ENCODE peak calls at places on chromosomes 2 and 18, in five cellular contexts. One of them, this sample, is unnamed.

GRCh38 chr2:182504903-182505302 is 78.1 kb upstream of the PDE1A start:
- DNase-seq in MM.1S: no peak
- DNase-seq in GM23338: no peak
- DNase-seq in PC-3: no peak
- DNase-seq in neural progenitor cell: no peak
- DNase-seq in this sample: peak; percentile 88

GRCh38 chr2:167843657-167844056 is 403.7 kb downstream of the STK39 start:
- DNase-seq in GM23338: no peak
- DNase-seq in PC-3: no peak
- DNase-seq in neural progenitor cell: no peak
- DNase-seq in MM.1S: no peak
- DNase-seq in this sample: no peak

GRCh38 chr2:22035333-22035964 is 911.7 kb downstream of the TDRD15 start:
- DNase-seq in MM.1S: no peak
- DNase-seq in PC-3: no peak
- DNase-seq in neural progenitor cell: no peak
- DNase-seq in GM23338: no peak
- DNase-seq in this sample: no peak

GRCh38 chr2:14567561-14567960 is 65.0 kb upstream of the LRATD1 start:
- DNase-seq in MM.1S: no peak
- DNase-seq in GM23338: no peak
- DNase-seq in PC-3: peak; percentile 55
- DNase-seq in neural progenitor cell: no peak
- DNase-seq in this sample: no peak

GRCh38 chr2:215784371-215784783 is 229.0 kb downstream of the MREG start:
- DNase-seq in PC-3: no peak
- DNase-seq in neural progenitor cell: no peak
- DNase-seq in GM23338: no peak
- DNase-seq in MM.1S: no peak
- DNase-seq in this sample: peak; percentile 68

GRCh38 chr2:223621901-223622300 is 19.7 kb upstream of the SCG2 start:
- DNase-seq in MM.1S: no peak
- DNase-seq in neural progenitor cell: peak; percentile 33
- DNase-seq in PC-3: no peak
- DNase-seq in GM23338: no peak
- DNase-seq in this sample: no peak

GRCh38 chr18:23073996-23074606 is 61.2 kb upstream of the CABLES1 start:
- DNase-seq in GM23338: no peak
- DNase-seq in PC-3: no peak
- DNase-seq in neural progenitor cell: no peak
- DNase-seq in MM.1S: no peak
- DNase-seq in this sample: peak; percentile 32

GRCh38 chr18:24601624-24602023 is 141.2 kb downstream of the HRH4 start:
- DNase-seq in PC-3: no peak
- DNase-seq in neural progenitor cell: no peak
- DNase-seq in GM23338: peak; percentile 26
- DNase-seq in MM.1S: no peak
- DNase-seq in this sample: no peak

GRCh38 chr2:234843411-234843810 is 108.4 kb upstream of the SH3BP4 start:
- DNase-seq in GM23338: no peak
- DNase-seq in PC-3: no peak
- DNase-seq in neural progenitor cell: no peak
- DNase-seq in MM.1S: no peak
- DNase-seq in this sample: no peak

GRCh38 chr2:24827321-24828261 is 34.4 kb downstream of the CENPO start:
- DNase-seq in MM.1S: peak; percentile 49
- DNase-seq in PC-3: peak; percentile 89
- DNase-seq in GM23338: peak; percentile 97
- DNase-seq in neural progenitor cell: peak; percentile 87
- DNase-seq in this sample: peak; percentile 90

GRCh38 chr2:224147174-224147573 is 108.1 kb upstream of the SERPINE2 start:
- DNase-seq in MM.1S: no peak
- DNase-seq in neural progenitor cell: no peak
- DNase-seq in PC-3: peak; percentile 71
- DNase-seq in GM23338: no peak
- DNase-seq in this sample: peak; percentile 56

GRCh38 chr2:8642332-8643078 is 39.4 kb upstream of the ID2 start:
- DNase-seq in GM23338: peak; percentile 17
- DNase-seq in PC-3: no peak
- DNase-seq in MM.1S: no peak
- DNase-seq in neural progenitor cell: peak; percentile 59
- DNase-seq in this sample: no peak

GRCh38 chr2:128416366-128416765 is 97.7 kb upstream of the HS6ST1 start:
- DNase-seq in neural progenitor cell: no peak
- DNase-seq in GM23338: no peak
- DNase-seq in PC-3: no peak
- DNase-seq in MM.1S: no peak
- DNase-seq in this sample: no peak

GRCh38 chr2:43041661-43042360 is 184.6 kb downstream of the ZFP36L2 start:
- DNase-seq in neural progenitor cell: peak; percentile 68
- DNase-seq in GM23338: peak; percentile 57
- DNase-seq in MM.1S: no peak
- DNase-seq in PC-3: peak; percentile 99
- DNase-seq in this sample: peak; percentile 86

GRCh38 chr2:21103274-21103891 is 20.4 kb upstream of the TDRD15 start:
- DNase-seq in MM.1S: peak; percentile 50
- DNase-seq in PC-3: no peak
- DNase-seq in GM23338: peak; percentile 15
- DNase-seq in neural progenitor cell: no peak
- DNase-seq in this sample: no peak

GRCh38 chr18:29873211-29873610 is 1169.3 kb downstream of the DSC3 start:
- DNase-seq in MM.1S: no peak
- DNase-seq in neural progenitor cell: no peak
- DNase-seq in PC-3: peak; percentile 20
- DNase-seq in GM23338: no peak
- DNase-seq in this sample: no peak

GRCh38 chr2:72915907-72916742 is 1.2 kb upstream of the EMX1 start:
- DNase-seq in GM23338: peak; percentile 92
- DNase-seq in PC-3: peak; percentile 58
- DNase-seq in MM.1S: peak; percentile 86
- DNase-seq in neural progenitor cell: peak; percentile 94
- DNase-seq in this sample: peak; percentile 54

GRCh38 chr2:215420471-215420935 is 15.4 kb downstream of the FN1 start:
- DNase-seq in PC-3: no peak
- DNase-seq in GM23338: no peak
- DNase-seq in neural progenitor cell: no peak
- DNase-seq in MM.1S: no peak
- DNase-seq in this sample: peak; percentile 34

GRCh38 chr2:197308635-197309368 is 1.8 kb downstream of the ANKRD44 start:
- DNase-seq in neural progenitor cell: no peak
- DNase-seq in PC-3: no peak
- DNase-seq in GM23338: no peak
- DNase-seq in MM.1S: no peak
- DNase-seq in this sample: no peak

GRCh38 chr2:66494708-66495107 is 59.8 kb downstream of the MEIS1 start:
- DNase-seq in MM.1S: no peak
- DNase-seq in GM23338: no peak
- DNase-seq in neural progenitor cell: no peak
- DNase-seq in PC-3: peak; percentile 88
- DNase-seq in this sample: peak; percentile 76

GRCh38 chr2:30759481-30759880 is 47.8 kb downstream of the CAPN13 start:
- DNase-seq in PC-3: no peak
- DNase-seq in neural progenitor cell: no peak
- DNase-seq in GM23338: no peak
- DNase-seq in MM.1S: no peak
- DNase-seq in this sample: no peak

GRCh38 chr2:84888401-84889276 is 7.8 kb upstream of the TRABD2A start:
- DNase-seq in PC-3: no peak
- DNase-seq in neural progenitor cell: no peak
- DNase-seq in MM.1S: peak; percentile 52
- DNase-seq in GM23338: no peak
- DNase-seq in this sample: peak; percentile 82

GRCh38 chr18:36130039-36130831 is 536 bp downstream of the ELP2 start:
- DNase-seq in neural progenitor cell: no peak
- DNase-seq in MM.1S: no peak
- DNase-seq in PC-3: no peak
- DNase-seq in GM23338: no peak
- DNase-seq in this sample: peak; percentile 23

GRCh38 chr2:215319500-215319899 is 7.6 kb downstream of the ATIC start:
- DNase-seq in GM23338: no peak
- DNase-seq in neural progenitor cell: no peak
- DNase-seq in PC-3: no peak
- DNase-seq in MM.1S: no peak
- DNase-seq in this sample: no peak

GRCh38 chr2:60498176-60499081 is 55.0 kb downstream of the BCL11A start:
- DNase-seq in MM.1S: no peak
- DNase-seq in PC-3: no peak
- DNase-seq in GM23338: no peak
- DNase-seq in neural progenitor cell: no peak
- DNase-seq in this sample: no peak

GRCh38 chr2:58056201-58056916 is 9.8 kb downstream of the VRK2 start:
- DNase-seq in neural progenitor cell: no peak
- DNase-seq in GM23338: no peak
- DNase-seq in PC-3: no peak
- DNase-seq in MM.1S: no peak
- DNase-seq in this sample: no peak

GRCh38 chr2:30662268-30663131 is 144.7 kb downstream of the CAPN13 start:
- DNase-seq in neural progenitor cell: no peak
- DNase-seq in GM23338: no peak
- DNase-seq in PC-3: peak; percentile 65
- DNase-seq in MM.1S: no peak
- DNase-seq in this sample: peak; percentile 53

GRCh38 chr18:9894454-9895068 is 8.8 kb downstream of the TXNDC2 start:
- DNase-seq in neural progenitor cell: no peak
- DNase-seq in PC-3: no peak
- DNase-seq in GM23338: no peak
- DNase-seq in MM.1S: no peak
- DNase-seq in this sample: no peak

GRCh38 chr18:79681484-79682387 is 2.1 kb downstream of the CTDP1 start:
- DNase-seq in neural progenitor cell: no peak
- DNase-seq in MM.1S: no peak
- DNase-seq in GM23338: no peak
- DNase-seq in PC-3: peak; percentile 15
- DNase-seq in this sample: peak; percentile 3

GRCh38 chr2:26172189-26172865 is 561 bp upstream of the GAREM2 start:
- DNase-seq in PC-3: no peak
- DNase-seq in GM23338: peak; percentile 72
- DNase-seq in neural progenitor cell: no peak
- DNase-seq in MM.1S: no peak
- DNase-seq in this sample: no peak

GRCh38 chr2:26175191-26175715 is 2.4 kb downstream of the GAREM2 start:
- DNase-seq in GM23338: no peak
- DNase-seq in neural progenitor cell: no peak
- DNase-seq in MM.1S: no peak
- DNase-seq in PC-3: no peak
- DNase-seq in this sample: no peak

GRCh38 chr2:26173596-26174482 is 951 bp downstream of the GAREM2 start:
- DNase-seq in GM23338: peak; percentile 56
- DNase-seq in neural progenitor cell: peak; percentile 56
- DNase-seq in MM.1S: no peak
- DNase-seq in PC-3: no peak
- DNase-seq in this sample: no peak

GRCh38 chr2:26174691-26175181 is 1.8 kb downstream of the GAREM2 start:
- DNase-seq in neural progenitor cell: no peak
- DNase-seq in MM.1S: no peak
- DNase-seq in PC-3: no peak
- DNase-seq in GM23338: no peak
- DNase-seq in this sample: no peak

DNA sequence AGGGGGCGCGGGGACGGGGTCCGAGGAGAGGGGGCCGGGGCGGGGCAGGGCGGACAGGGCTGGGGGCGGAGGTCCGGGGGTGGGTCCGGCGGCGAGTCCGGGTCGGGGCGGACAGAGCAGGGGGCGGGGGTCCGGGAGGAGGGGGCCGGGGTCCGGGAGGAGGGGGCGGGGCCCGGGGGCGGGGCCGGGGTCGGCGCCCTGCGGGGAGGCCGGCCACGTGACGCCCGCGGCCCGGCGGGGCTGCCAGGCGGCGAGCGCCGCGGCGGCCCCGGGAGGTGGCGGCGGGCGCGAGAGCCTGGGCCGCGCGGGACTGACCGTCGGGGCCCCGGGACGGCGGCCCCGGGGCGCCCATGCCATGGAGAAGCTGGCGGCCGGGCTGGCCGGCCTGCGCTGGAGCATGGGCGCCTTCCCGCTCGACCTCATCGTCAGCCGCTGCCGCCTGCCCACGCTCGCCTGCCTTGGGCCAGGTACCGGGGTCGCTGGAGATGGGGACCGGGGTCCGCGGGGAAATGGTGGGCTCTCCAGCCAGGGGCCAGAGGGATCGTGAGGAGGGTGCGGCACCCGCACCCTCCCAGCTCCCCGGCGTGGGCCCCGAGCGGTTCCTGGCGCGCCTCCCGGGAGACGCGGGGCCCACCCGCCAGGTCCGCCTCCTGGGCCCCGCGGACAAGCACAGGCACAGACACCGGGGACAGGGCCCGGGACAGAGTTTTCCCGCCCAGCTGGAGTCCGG is at the start of gene GAREM2:
- DNase-seq in MM.1S: no peak
- DNase-seq in PC-3: no peak
- DNase-seq in GM23338: peak; percentile 56
- DNase-seq in neural progenitor cell: peak; percentile 78
- DNase-seq in this sample: peak; percentile 46
- TF ChIP-seq EZH2 in MM.1S: no peak
- TF ChIP-seq EZH2 in PC-3: no peak
- TF ChIP-seq EZH2 in GM23338: no peak
- TF ChIP-seq EZH2 in neural progenitor cell: peak; percentile 5
- TF ChIP-seq EZH2 in this sample: peak; percentile 82

GRCh38 chr2:125654226-125654625 is 1001.7 kb upstream of the GYPC start:
- DNase-seq in neural progenitor cell: no peak
- DNase-seq in PC-3: no peak
- DNase-seq in GM23338: no peak
- DNase-seq in MM.1S: no peak
- DNase-seq in this sample: no peak

GRCh38 chr2:125656190-125656589 is 999.8 kb upstream of the GYPC start:
- DNase-seq in MM.1S: no peak
- DNase-seq in neural progenitor cell: no peak
- DNase-seq in PC-3: no peak
- DNase-seq in GM23338: peak; percentile 27
- DNase-seq in this sample: no peak

GRCh38 chr2:125658583-125658982 is 997.4 kb upstream of the GYPC start:
- DNase-seq in MM.1S: no peak
- DNase-seq in neural progenitor cell: no peak
- DNase-seq in GM23338: no peak
- DNase-seq in PC-3: no peak
- DNase-seq in this sample: no peak
- H3F3A ChIP-seq in MM.1S: no peaks in the 10 kb centered on the region
- H3F3A ChIP-seq in neural progenitor cell: peaks cover under 1% of the 10 kb centered on the region
- H3F3A ChIP-seq in GM23338: no peaks in the 10 kb centered on the region
- H3F3A ChIP-seq in PC-3: no peaks in the 10 kb centered on the region
- H3F3A ChIP-seq in this sample: no peaks in the 10 kb centered on the region

GRCh38 chr2:11507517-11507916 is 26.3 kb upstream of the GREB1 start:
- DNase-seq in neural progenitor cell: no peak
- DNase-seq in PC-3: no peak
- DNase-seq in MM.1S: no peak
- DNase-seq in GM23338: no peak
- DNase-seq in this sample: no peak
- TF ChIP-seq EZH2phosphoT487 in neural progenitor cell: no peak
- TF ChIP-seq EZH2phosphoT487 in PC-3: no peak
- TF ChIP-seq EZH2phosphoT487 in MM.1S: no peak
- TF ChIP-seq EZH2phosphoT487 in GM23338: no peak
- TF ChIP-seq EZH2phosphoT487 in this sample: no peak

DNA sequence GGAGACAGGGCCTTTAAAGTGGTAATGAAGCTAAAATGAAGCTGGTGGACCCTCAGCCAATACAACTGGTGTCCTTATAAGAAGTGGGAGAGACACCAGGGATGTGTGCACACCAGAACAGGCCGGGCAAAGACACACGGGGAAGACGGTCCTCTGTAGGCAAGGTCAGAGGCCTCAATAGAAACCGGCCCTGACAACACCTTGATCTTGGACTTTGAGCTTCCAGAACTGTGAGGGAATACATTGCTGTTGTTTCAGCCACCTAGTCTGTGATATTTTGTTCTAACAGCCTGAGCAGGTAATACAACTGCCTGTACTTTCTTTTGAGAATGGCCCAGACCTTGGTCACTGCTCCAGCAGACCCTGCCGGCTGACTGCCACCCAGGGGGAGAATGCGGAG is 65.6 kb upstream of the FZD7 start:
- DNase-seq in PC-3: no peak
- DNase-seq in neural progenitor cell: no peak
- DNase-seq in MM.1S: no peak
- DNase-seq in GM23338: no peak
- DNase-seq in this sample: no peak
- TF ChIP-seq EZH2 in PC-3: no peak
- TF ChIP-seq EZH2 in neural progenitor cell: no peak
- TF ChIP-seq EZH2 in MM.1S: no peak
- TF ChIP-seq EZH2 in GM23338: no peak
- TF ChIP-seq EZH2 in this sample: no peak

This sample was measured in GM23248.